ENCODE peak calls at places on chromosomes 11 and 22, in nine cellular contexts. A is neural progenitor cell, H is esophagus squamous epithelium, X is sigmoid colon, C is body of pancreas, N is osteoblast, F is ovary, Z is iPS DF 6.9, M is cardiac muscle cell. E is an unnamed sample.

GRCh38 chr11:18706330-18707243 is 8.0 kb downstream of the TMEM86A start:
- DNase-seq in X (peak; percentile 82), Z (no peak), N (peak; percentile 89), C (peak; percentile 67), A (no peak), F (peak; percentile 82), M (peak; percentile 77), H (no peak), E (peak; percentile 84)

GRCh38 chr11:69089258-69089657 is 40.5 kb downstream of the TPCN2 start:
- DNase-seq in A (no peak), C (peak; percentile 83), N (peak; percentile 96), H (no peak), M (peak; percentile 65), Z (no peak), F (peak; percentile 36), X (peak; percentile 82), E (no peak)

GRCh38 chr22:49350441-49351121 is 477.1 kb downstream of the BRD1 start:
- DNase-seq in N (peak; percentile 60), H (no peak), M (no peak), C (no peak), A (no peak), F (no peak), X (no peak), Z (no peak), E (no peak)

GRCh38 chr11:22670803-22671202 is 4.4 kb downstream of the GAS2 start:
- DNase-seq in A (no peak), X (no peak), M (peak; percentile 14), Z (no peak), C (no peak), F (no peak), N (peak; percentile 13), H (no peak), E (no peak)

GRCh38 chr11:774873-775592 is 2.3 kb downstream of the GATD1 start:
- DNase-seq in F (peak; percentile 19), X (peak; percentile 64), N (peak; percentile 97), A (peak; percentile 1), M (peak; percentile 34), C (no peak), Z (no peak), H (no peak), E (no peak)

GRCh38 chr11:62395885-62396778 is 22.7 kb upstream of the SCGB1A1 start:
- DNase-seq in A (no peak), N (no peak), X (no peak), M (no peak), C (no peak), Z (no peak), H (no peak), F (no peak), E (no peak)

GRCh38 chr11:8649361-8649760 is 33.1 kb downstream of the TRIM66 start:
- DNase-seq in X (no peak), H (no peak), F (no peak), A (no peak), N (peak; percentile 94), C (no peak), M (peak; percentile 43), Z (no peak), E (no peak)

GRCh38 chr11:44136176-44136945 is 40.9 kb downstream of the EXT2 start:
- DNase-seq in A (no peak), H (no peak), F (no peak), Z (no peak), M (peak; percentile 9), X (no peak), C (no peak), N (peak; percentile 68), E (no peak)

GRCh38 chr11:94183886-94184264 is 55.2 kb downstream of the PANX1 start:
- DNase-seq in C (peak; percentile 80), A (peak; percentile 73), X (peak; percentile 69), Z (peak; percentile 71), N (peak; percentile 70), H (no peak), M (peak; percentile 80), F (peak; percentile 75), E (no peak)

GRCh38 chr11:60756307-60757032 is at the start of gene MS4A15:
- DNase-seq in C (peak; percentile 57), Z (peak; percentile 41), X (no peak), F (no peak), M (no peak), N (no peak), A (peak; percentile 55), H (no peak), E (no peak)

GRCh38 chr11:127806486-127806885 is 780.9 kb downstream of the ETS1 start:
- DNase-seq in X (no peak), M (no peak), A (no peak), F (no peak), Z (no peak), C (no peak), H (no peak), N (no peak), E (no peak)

GRCh38 chr11:123330948-123331347 is 99.1 kb upstream of the GRAMD1B start:
- DNase-seq in A (no peak), H (no peak), N (no peak), F (no peak), X (no peak), C (no peak), M (no peak), Z (no peak), E (no peak)

GRCh38 chr22:50524664-50525103 is 714 bp downstream of the SCO2 start:
- DNase-seq in H (no peak), A (no peak), Z (no peak), F (no peak), X (no peak), C (no peak), M (no peak), N (no peak), E (no peak)

GRCh38 chr11:120974980-120975379 is 48.9 kb upstream of the TBCEL start:
- DNase-seq in M (no peak), N (no peak), X (no peak), F (no peak), Z (no peak), C (no peak), A (no peak), H (no peak), E (no peak)

GRCh38 chr11:104700609-104701008 is 197.7 kb downstream of the CASP12 start:
- DNase-seq in Z (no peak), M (peak; percentile 78), N (no peak), A (no peak), F (no peak), X (no peak), C (no peak), H (no peak), E (no peak)

GRCh38 chr11:130246719-130247118 is 68.0 kb downstream of the ZBTB44 start:
- DNase-seq in M (peak; percentile 31), C (no peak), A (no peak), X (no peak), Z (no peak), H (no peak), F (no peak), N (peak; percentile 78), E (no peak)

GRCh38 chr11:67261942-67262681 is 4.2 kb upstream of the GRK2 start:
- DNase-seq in C (no peak), F (peak; percentile 28), M (no peak), H (no peak), A (no peak), X (peak; percentile 64), Z (no peak), N (peak; percentile 91), E (no peak)

GRCh38 chr11:60377737-60378136 is 595 bp upstream of the MS4A7 start:
- DNase-seq in N (peak; percentile 46), X (peak; percentile 79), A (no peak), M (no peak), H (no peak), C (peak; percentile 79), Z (no peak), F (no peak), E (peak; percentile 67)

GRCh38 chr22:50010676-50011446 is 1.7 kb downstream of the IL17REL start:
- DNase-seq in N (peak; percentile 63), X (peak; percentile 58), M (no peak), A (no peak), H (no peak), C (no peak), Z (no peak), F (no peak), E (no peak)

DNA sequence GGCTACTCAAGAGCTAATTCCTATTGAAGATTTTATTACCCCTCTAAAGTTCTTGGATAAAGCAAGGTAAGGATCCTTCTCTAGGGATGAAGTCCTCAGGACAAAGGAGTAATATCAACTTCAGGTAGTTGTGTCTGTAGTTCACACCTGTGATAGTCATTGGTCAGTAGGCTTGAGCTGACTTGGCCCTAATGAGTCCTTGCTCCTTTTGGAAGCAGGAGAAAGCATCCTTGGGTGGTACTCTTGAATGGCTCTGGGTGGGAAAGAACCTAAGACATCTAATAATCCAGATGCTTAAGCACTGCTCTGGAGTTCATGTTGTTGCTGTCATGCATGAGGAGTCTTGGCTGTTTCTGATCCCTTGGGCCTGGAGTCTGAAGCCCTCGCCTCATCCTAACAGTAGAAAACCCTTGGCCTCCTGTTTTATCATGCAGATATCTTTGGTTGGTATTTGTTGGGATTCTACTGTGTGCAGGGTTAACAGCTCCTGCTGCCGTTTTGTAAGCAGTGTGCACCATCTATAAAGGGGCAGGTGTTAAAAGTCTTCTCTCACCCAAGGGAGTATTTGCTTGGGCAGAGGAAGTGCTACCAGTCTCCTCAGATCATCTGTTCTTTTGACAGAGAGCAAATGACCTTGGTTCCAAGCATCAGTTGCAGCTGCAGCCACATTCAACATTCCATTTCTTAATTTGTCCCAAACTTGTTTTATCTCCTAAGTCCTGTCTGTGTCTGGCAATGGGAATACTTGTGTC is 2.7 kb downstream of the MRPL40 start:
- DNase-seq in C (no peak), N (no peak), Z (no peak), M (no peak), A (no peak), H (no peak), X (no peak), F (no peak), E (no peak)
- H3K4me3 ChIP-seq in C (no peak overlapping the region), N (no peak overlapping the region), Z (no peak overlapping the region), M (no peak overlapping the region), A (no peak overlapping the region), H (no peak overlapping the region), X (no peak overlapping the region), F (no peak overlapping the region), E (no peak overlapping the region)

GRCh38 chr11:64364435-64364834 is 5.5 kb downstream of the RPS6KA4 start:
- DNase-seq in X (no peak), A (no peak), M (no peak), Z (no peak), N (peak; percentile 27), C (no peak), F (no peak), H (no peak), E (no peak)
- H3K36me3 ChIP-seq in X (peaks cover 61% of the 10 kb centered on the region), A (no peaks in the 10 kb centered on the region), M (peaks cover 24% of the 10 kb centered on the region), Z (peaks cover 7% of the 10 kb centered on the region), N (peaks cover 51% of the 10 kb centered on the region), C (peaks cover 17% of the 10 kb centered on the region), F (no peaks in the 10 kb centered on the region), H (peaks cover 27% of the 10 kb centered on the region), E (peaks cover 72% of the 10 kb centered on the region)

DNA sequence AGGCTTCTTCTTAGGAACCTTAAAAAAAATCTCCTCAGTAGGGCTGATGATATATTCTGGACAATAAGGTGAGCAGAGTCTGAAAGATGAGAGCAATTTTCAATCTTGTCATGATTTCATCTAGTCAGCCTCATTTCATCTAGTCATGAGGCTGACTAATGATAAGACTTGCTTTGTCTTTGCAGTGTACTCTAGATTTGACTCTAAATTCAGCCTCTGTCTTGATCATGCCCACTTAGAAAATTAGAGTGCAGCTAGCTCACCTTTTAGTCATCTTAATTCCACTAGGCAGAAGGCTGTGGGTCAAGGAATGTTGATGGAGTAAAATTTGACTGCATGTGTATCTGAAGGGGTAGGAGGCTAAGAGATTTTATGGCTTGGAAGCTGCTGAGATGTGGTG is 5.5 kb downstream of the EHF start:
- DNase-seq in H (no peak), A (no peak), F (no peak), M (no peak), N (no peak), C (no peak), X (no peak), Z (no peak), E (no peak)
- H3K27me3 ChIP-seq in H (no peaks in the 10 kb centered on the region), A (no peaks in the 10 kb centered on the region), F (no peaks in the 10 kb centered on the region), M (no peaks in the 10 kb centered on the region), N (no peaks in the 10 kb centered on the region), C (no peaks in the 10 kb centered on the region), X (no peaks in the 10 kb centered on the region), Z (no peaks in the 10 kb centered on the region), E (no peaks in the 10 kb centered on the region)

GRCh38 chr11:112388496-112388895 is 127.8 kb upstream of the PLET1 start:
- DNase-seq in X (no peak), H (no peak), C (no peak), N (no peak), M (no peak), Z (no peak), A (no peak), F (no peak), E (no peak)
- H3K4me3 ChIP-seq in X (no peak overlapping the region), H (no peak overlapping the region), C (no peak overlapping the region), N (no peak overlapping the region), M (no peak overlapping the region), Z (no peak overlapping the region), A (no peak overlapping the region), F (no peak overlapping the region), E (no peak overlapping the region)

E was measured in ascending aorta.